ENCODE peak calls at places on chromosomes 13 and 19, in four cellular contexts. B, I, A and Z are unnamed samples.
A peak's percentile ranks its signal among the peaks of the same experiment; 100 is the strongest.

GRCh38 chr13:45527699-45528462 is 63.1 kb downstream of the COG3 start:
- DNase-seq in B (peak; percentile 15), I (no peak), A (no peak), Z (no peak)

GRCh38 chr19:6501740-6502648 is at the start of gene TUBB4A:
- DNase-seq in B (no peak), I (no peak), A (peak; percentile 31), Z (no peak)

GRCh38 chr13:35530147-35530546 is 53.7 kb upstream of the MAB21L1 start:
- DNase-seq in B (no peak), I (no peak), A (no peak), Z (no peak)

GRCh38 chr19:21321134-21321533 is 8.1 kb downstream of the ZNF708 start:
- DNase-seq in B (peak; percentile 43), I (no peak), A (no peak), Z (no peak)

GRCh38 chr13:99015606-99016520 is 38.0 kb upstream of the DOCK9 start:
- DNase-seq in B (no peak), I (no peak), A (no peak), Z (no peak)

GRCh38 chr19:45152504-45153338 is 8.1 kb downstream of the NKPD1 start:
- DNase-seq in B (peak; percentile 54), I (no peak), A (peak; percentile 52), Z (peak; percentile 24)

GRCh38 chr13:100573121-100573520 is 15.5 kb downstream of the GGACT start:
- DNase-seq in B (peak; percentile 74), I (no peak), A (peak; percentile 81), Z (peak; percentile 78)

GRCh38 chr13:79735228-79735627 is 254.3 kb downstream of the NDFIP2 start:
- DNase-seq in B (peak; percentile 77), I (no peak), A (no peak), Z (peak; percentile 53)

GRCh38 chr13:52463526-52463925 is 8.2 kb downstream of the CKAP2 start:
- DNase-seq in B (no peak), I (no peak), A (no peak), Z (no peak)

GRCh38 chr19:37127999-37128820 is 44.3 kb downstream of the ZNF585A start:
- DNase-seq in B (no peak), I (no peak), A (no peak), Z (no peak)

GRCh38 chr19:16076154-16076957 is at the start of gene TPM4:
- DNase-seq in B (peak; percentile 94), I (peak; percentile 98), A (peak; percentile 86), Z (peak; percentile 98)

GRCh38 chr19:1355258-1355973 is 28.3 kb upstream of the NDUFS7 start:
- DNase-seq in B (peak; percentile 28), I (no peak), A (no peak), Z (no peak)

GRCh38 chr13:29436721-29437250 is 158.7 kb downstream of the SLC7A1 start:
- DNase-seq in B (peak; percentile 54), I (no peak), A (no peak), Z (no peak)

GRCh38 chr19:2703691-2704216 is 1.3 kb upstream of the GNG7 start:
- DNase-seq in B (no peak), I (no peak), A (no peak), Z (no peak)

GRCh38 chr19:2700660-2701360 is 1.7 kb downstream of the GNG7 start:
- DNase-seq in B (no peak), I (no peak), A (no peak), Z (no peak)

GRCh38 chr19:2701361-2702169 is 929 bp downstream of the GNG7 start:
- DNase-seq in B (no peak), I (no peak), A (no peak), Z (no peak)

GRCh38 chr19:2702170-2703076 is at the start of gene GNG7:
- DNase-seq in B (peak; percentile 59), I (peak; percentile 98), A (peak; percentile 97), Z (peak; percentile 70)

DNA sequence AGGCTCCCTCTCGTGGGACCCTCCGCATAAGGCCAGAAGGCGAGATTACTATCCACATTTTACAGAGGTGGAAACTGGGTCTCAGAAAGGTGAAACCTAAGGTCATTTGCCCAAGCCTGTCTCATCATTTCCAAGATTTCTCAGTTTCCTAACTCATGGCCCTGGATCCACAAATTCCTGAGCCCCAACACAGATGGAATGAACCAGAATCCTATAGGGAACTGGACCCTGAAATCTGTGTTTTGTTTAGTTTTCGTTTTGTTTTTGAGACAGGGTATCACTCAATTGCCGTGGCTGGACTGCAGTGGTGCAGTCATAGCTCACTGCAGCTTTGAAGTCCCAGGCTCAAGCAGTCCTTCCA is 563 bp upstream of the GNG7 start:
- DNase-seq in B (no peak), I (no peak), A (no peak), Z (no peak)
- H3K4me3 ChIP-seq in B (no peak overlapping the region), I (peak overlapping the region; percentile 2), A (no peak overlapping the region), Z (peak overlapping the region; percentile 3)

DNA sequence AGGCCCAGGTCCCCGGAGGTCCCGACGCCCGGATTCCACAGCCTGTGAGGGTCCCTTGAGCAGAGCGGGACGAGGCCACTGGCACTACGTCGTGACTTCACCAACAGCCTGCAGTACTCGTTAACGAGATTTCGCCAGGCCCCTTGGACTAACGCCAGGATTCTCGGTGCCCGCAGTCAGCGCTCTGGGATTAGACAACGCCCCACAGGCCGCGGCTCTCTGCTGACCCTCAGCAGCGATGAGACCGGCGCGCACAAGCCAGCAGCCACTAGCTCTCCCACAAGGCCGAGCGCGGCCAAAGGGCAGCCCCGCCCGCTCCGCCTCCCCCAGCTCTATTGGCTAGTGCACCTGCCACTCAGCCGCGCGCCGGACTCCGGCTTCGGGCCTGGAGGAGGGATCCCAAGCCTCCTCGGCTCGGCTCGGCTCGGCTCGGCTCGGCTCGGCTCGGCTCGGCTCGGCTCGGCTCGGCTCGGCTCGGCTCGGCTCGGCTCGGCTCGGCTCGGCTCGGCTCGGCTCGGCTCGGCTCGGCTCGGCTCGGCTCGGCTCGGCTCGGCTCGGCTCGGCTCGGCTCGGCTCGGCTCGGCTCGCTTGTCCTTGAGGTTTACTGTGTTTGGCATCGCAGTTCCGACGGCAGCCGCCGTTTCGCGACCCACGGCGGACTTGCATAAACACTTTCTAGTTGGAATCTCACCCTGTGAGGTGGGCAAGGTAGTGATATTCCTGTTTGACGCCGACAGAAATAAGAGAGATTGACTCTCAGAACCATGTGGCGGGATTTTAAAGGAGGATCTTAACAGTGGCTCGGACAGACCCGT is 231.7 kb upstream of the SERP2 start:
- DNase-seq in B (peak; percentile 92), I (peak; percentile 100), A (peak; percentile 99), Z (peak; percentile 97)
- TF ChIP-seq CTCF in B (no peak), I (peak; percentile 15), A (peak; percentile 43), Z (no peak)

DNA sequence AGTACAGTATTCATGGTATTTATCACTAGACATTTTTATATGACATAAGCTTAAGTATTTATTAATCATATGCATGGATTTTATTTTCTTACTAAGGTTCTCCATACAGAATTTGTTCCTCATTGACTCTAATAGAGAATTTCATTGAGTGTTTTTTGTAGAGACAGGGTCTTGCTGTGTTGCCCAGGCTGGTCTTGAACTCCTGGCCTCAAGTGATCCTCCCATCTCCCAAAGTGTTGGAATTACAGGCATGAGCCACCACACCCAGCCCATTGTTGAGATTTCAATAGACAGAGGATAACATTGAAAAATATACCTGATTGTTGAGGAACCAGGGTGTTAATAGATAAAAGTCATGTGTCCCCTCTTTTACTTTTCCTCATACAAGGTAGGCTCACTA is 26.1 kb downstream of the IPO5 start:
- DNase-seq in B (no peak), I (no peak), A (no peak), Z (no peak)
- H3K4me3 ChIP-seq in B (no peak overlapping the region), I (no peak overlapping the region), A (no peak overlapping the region), Z (no peak overlapping the region)

GRCh38 chr19:31349160-31349881 is at the start of gene TSHZ3:
- DNase-seq in B (peak; percentile 87), I (peak; percentile 96), A (peak; percentile 58), Z (peak; percentile 94)
- TF ChIP-seq CTCF in B (no peak), I (no peak), A (no peak), Z (no peak)

DNA sequence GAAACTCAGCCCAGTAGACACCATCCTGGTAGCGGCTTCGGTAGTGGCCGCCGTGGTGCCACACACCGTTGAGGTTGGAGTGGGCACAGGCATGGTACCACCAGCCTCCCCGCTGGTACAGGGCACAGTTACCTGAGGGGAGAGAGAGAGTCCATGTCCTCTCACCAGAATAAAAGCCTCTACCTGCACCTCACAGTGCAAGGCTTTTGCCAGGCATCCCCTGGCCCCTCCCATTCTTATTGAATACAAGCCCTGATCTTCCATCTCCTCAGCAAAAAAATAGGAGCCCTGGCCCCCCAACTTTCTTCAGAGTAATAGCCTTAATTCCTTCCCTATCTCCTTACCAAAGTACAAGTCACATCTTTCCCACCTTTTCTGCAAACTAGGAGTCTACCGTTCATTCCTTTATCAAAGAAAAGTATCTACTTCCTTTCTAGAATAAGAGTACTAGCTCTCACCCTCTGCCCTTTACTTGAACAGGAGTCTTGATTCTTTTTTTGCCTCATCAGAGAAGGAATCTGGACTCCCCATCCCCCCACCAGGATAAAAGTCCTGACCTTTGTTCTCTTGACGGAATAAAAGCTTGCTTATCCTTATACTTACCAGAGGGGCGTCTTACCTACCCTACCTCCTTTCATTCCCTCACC is 6.7 kb downstream of the SHFL start:
- DNase-seq in B (no peak), I (peak; percentile 52), A (no peak), Z (no peak)
- H3K4me3 ChIP-seq in B (no peak overlapping the region), I (no peak overlapping the region), A (no peak overlapping the region), Z (no peak overlapping the region)

DNA sequence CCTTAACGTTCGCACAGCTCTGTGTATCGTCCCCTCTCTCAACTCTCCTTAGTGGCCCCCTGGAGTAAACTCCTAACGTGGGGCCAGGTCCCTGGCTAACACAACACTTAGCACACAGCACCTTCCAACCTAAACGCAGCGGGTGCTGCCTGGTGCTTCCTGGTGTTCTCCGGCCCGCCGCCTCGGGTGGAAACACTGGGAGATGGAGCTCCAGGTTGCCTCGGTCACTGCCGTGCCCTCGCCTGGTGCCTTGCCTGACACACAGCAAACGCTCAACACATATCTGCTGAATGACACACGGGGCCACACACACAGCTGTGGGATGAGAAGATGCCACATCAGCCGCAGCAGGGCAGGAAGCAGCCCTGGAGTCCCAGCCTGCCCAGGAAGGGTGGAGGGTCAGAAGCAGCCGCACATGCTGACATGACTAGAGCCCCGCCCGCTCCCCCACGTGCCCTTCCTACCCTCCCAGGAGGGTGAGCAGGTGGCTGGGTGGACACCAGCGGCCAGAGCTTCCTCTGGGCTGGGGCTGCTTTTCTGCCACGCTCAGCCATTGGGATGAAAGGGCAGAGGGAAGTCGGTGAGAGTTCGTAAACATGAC is 6.6 kb downstream of the PEPD start:
- DNase-seq in B (peak; percentile 27), I (no peak), A (no peak), Z (no peak)
- TF ChIP-seq CTCF in B (no peak), I (no peak), A (no peak), Z (no peak)